ENCODE peak calls at places on chromosomes 16 and 17, in nine cellular contexts. One of them, this sample, is unnamed.

GRCh38 chr17:72710834-72711233 is 381.7 kb downstream of the SLC39A11 start:
- DNase-seq in NB4: peak
- DNase-seq in adrenal gland: no peak
- DNase-seq in IMR-90: no peak
- DNase-seq in body of pancreas: no peak
- DNase-seq in H1: no peak
- DNase-seq in uterus: no peak
- DNase-seq in A549: no peak
- DNase-seq in Peyer's patch: no peak
- DNase-seq in this sample: no peak

GRCh38 chr16:51056331-51056730 is 94.7 kb downstream of the SALL1 start:
- DNase-seq in body of pancreas: no peak
- DNase-seq in adrenal gland: no peak
- DNase-seq in H1: no peak
- DNase-seq in NB4: peak
- DNase-seq in Peyer's patch: no peak
- DNase-seq in A549: no peak
- DNase-seq in IMR-90: no peak
- DNase-seq in uterus: no peak
- DNase-seq in this sample: no peak

GRCh38 chr17:4433515-4434031 is at the start of gene SPNS3:
- DNase-seq in IMR-90: no peak
- DNase-seq in adrenal gland: no peak
- DNase-seq in NB4: peak
- DNase-seq in uterus: no peak
- DNase-seq in A549: no peak
- DNase-seq in H1: no peak
- DNase-seq in Peyer's patch: peak
- DNase-seq in body of pancreas: no peak
- DNase-seq in this sample: no peak

GRCh38 chr17:62760059-62760887 is 47.8 kb downstream of the MARCHF10 start:
- DNase-seq in Peyer's patch: no peak
- DNase-seq in IMR-90: peak
- DNase-seq in A549: no peak
- DNase-seq in body of pancreas: no peak
- DNase-seq in NB4: no peak
- DNase-seq in uterus: no peak
- DNase-seq in adrenal gland: no peak
- DNase-seq in H1: no peak
- DNase-seq in this sample: no peak

GRCh38 chr17:59388070-59388556 is 56.7 kb downstream of the YPEL2 start:
- DNase-seq in A549: no peak
- DNase-seq in adrenal gland: no peak
- DNase-seq in body of pancreas: no peak
- DNase-seq in Peyer's patch: no peak
- DNase-seq in uterus: no peak
- DNase-seq in IMR-90: no peak
- DNase-seq in NB4: no peak
- DNase-seq in H1: no peak
- DNase-seq in this sample: no peak

GRCh38 chr17:1164935-1165556 is 14.7 kb downstream of the ABR start:
- DNase-seq in body of pancreas: no peak
- DNase-seq in IMR-90: no peak
- DNase-seq in NB4: no peak
- DNase-seq in A549: no peak
- DNase-seq in Peyer's patch: no peak
- DNase-seq in adrenal gland: peak
- DNase-seq in uterus: peak
- DNase-seq in H1: no peak
- DNase-seq in this sample: no peak

GRCh38 chr17:8006836-8007680 is 4.6 kb downstream of the GUCY2D start:
- DNase-seq in IMR-90: no peak
- DNase-seq in H1: no peak
- DNase-seq in adrenal gland: no peak
- DNase-seq in Peyer's patch: no peak
- DNase-seq in A549: no peak
- DNase-seq in NB4: no peak
- DNase-seq in uterus: no peak
- DNase-seq in body of pancreas: no peak
- DNase-seq in this sample: no peak

GRCh38 chr16:49924078-49924477 is 68.2 kb upstream of the ZNF423 start:
- DNase-seq in IMR-90: no peak
- DNase-seq in NB4: peak
- DNase-seq in body of pancreas: no peak
- DNase-seq in H1: no peak
- DNase-seq in A549: peak
- DNase-seq in Peyer's patch: no peak
- DNase-seq in adrenal gland: no peak
- DNase-seq in uterus: no peak
- DNase-seq in this sample: peak

GRCh38 chr16:10827691-10828341 is 9.2 kb upstream of the TVP23A start:
- DNase-seq in adrenal gland: peak
- DNase-seq in IMR-90: peak
- DNase-seq in uterus: peak
- DNase-seq in H1: no peak
- DNase-seq in Peyer's patch: peak
- DNase-seq in body of pancreas: peak
- DNase-seq in NB4: no peak
- DNase-seq in A549: no peak
- DNase-seq in this sample: peak

GRCh38 chr16:50371936-50372595 is 3.3 kb upstream of the BRD7 start:
- DNase-seq in Peyer's patch: no peak
- DNase-seq in NB4: peak
- DNase-seq in IMR-90: no peak
- DNase-seq in A549: no peak
- DNase-seq in uterus: no peak
- DNase-seq in adrenal gland: peak
- DNase-seq in H1: no peak
- DNase-seq in body of pancreas: peak
- DNase-seq in this sample: no peak

GRCh38 chr16:74297296-74297665 is 667 bp downstream of the PSMD7 start:
- DNase-seq in adrenal gland: peak
- DNase-seq in A549: no peak
- DNase-seq in Peyer's patch: peak
- DNase-seq in IMR-90: peak
- DNase-seq in uterus: peak
- DNase-seq in NB4: peak
- DNase-seq in H1: no peak
- DNase-seq in body of pancreas: no peak
- DNase-seq in this sample: no peak

GRCh38 chr17:43534909-43535308 is 11.2 kb downstream of the ETV4 start:
- DNase-seq in IMR-90: no peak
- DNase-seq in H1: no peak
- DNase-seq in A549: no peak
- DNase-seq in body of pancreas: no peak
- DNase-seq in NB4: no peak
- DNase-seq in adrenal gland: no peak
- DNase-seq in uterus: no peak
- DNase-seq in Peyer's patch: no peak
- DNase-seq in this sample: no peak

GRCh38 chr17:8128125-8128784 is 4.3 kb upstream of the HES7 start:
- DNase-seq in uterus: no peak
- DNase-seq in NB4: no peak
- DNase-seq in A549: no peak
- DNase-seq in body of pancreas: no peak
- DNase-seq in adrenal gland: no peak
- DNase-seq in IMR-90: no peak
- DNase-seq in H1: no peak
- DNase-seq in Peyer's patch: no peak
- DNase-seq in this sample: no peak

DNA sequence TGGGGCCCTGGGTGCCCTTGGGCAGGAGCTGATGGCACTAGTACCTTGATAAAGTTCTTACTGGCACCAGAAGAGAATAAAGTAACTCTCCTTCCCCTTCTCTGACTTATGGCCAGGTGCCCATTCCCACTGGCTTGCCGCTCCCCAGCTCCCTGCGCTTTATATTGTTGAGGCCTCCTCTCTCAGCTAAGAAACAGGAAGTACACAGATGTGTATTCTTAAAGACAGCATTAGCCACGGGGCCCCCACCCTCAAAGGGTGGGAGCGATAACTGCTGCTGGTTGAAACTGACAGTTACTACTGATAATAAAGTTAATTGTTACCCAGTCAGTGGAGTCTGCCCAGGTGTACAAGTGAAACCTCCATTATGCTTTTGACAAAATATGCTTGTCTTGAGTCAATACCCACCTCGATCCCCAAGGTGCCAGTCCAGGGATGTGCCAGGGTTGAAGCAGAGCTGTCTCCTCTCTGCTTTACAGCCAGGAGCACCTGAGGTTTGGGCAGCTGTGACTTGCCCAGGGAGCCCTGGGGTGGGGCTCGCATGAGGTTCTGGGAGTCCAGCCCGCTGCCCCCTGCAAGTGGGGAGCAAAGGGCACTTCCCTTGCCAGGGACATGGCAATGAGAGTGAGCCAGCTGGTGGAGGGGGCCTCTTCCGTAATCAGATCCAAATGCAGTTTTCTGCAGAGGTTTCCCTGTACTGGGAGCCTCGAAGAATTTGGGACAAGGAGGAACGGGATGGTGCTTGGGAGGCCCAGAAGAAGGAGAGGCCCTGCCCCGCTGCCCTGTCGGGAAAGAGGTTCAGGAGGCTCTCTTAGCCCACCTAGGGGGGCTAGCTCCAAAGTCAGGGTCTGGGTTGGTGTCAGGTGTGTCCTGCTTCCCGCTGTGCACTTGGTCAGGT is 5.4 kb upstream of the CLDN9 start:
- DNase-seq in NB4: peak
- DNase-seq in body of pancreas: peak
- DNase-seq in Peyer's patch: no peak
- DNase-seq in IMR-90: no peak
- DNase-seq in uterus: no peak
- DNase-seq in adrenal gland: no peak
- DNase-seq in A549: no peak
- DNase-seq in H1: no peak
- DNase-seq in this sample: no peak
- TF ChIP-seq POLR2A in NB4: no peak
- TF ChIP-seq POLR2A in body of pancreas: peak
- TF ChIP-seq POLR2A in Peyer's patch: peak
- TF ChIP-seq POLR2A in IMR-90: no peak
- TF ChIP-seq POLR2A in uterus: no peak
- TF ChIP-seq POLR2A in adrenal gland: no peak
- TF ChIP-seq POLR2A in A549: no peak
- TF ChIP-seq POLR2A in H1: no peak
- TF ChIP-seq POLR2A in this sample: no peak

GRCh38 chr17:38693700-38694329 is 11.3 kb upstream of the MLLT6 start:
- DNase-seq in A549: no peak
- DNase-seq in Peyer's patch: peak
- DNase-seq in NB4: no peak
- DNase-seq in body of pancreas: peak
- DNase-seq in IMR-90: peak
- DNase-seq in adrenal gland: peak
- DNase-seq in H1: no peak
- DNase-seq in uterus: peak
- DNase-seq in this sample: no peak
- TF ChIP-seq POLR2A in A549: no peak
- TF ChIP-seq POLR2A in Peyer's patch: no peak
- TF ChIP-seq POLR2A in NB4: no peak
- TF ChIP-seq POLR2A in body of pancreas: no peak
- TF ChIP-seq POLR2A in IMR-90: no peak
- TF ChIP-seq POLR2A in adrenal gland: peak
- TF ChIP-seq POLR2A in H1: no peak
- TF ChIP-seq POLR2A in uterus: no peak
- TF ChIP-seq POLR2A in this sample: no peak

DNA sequence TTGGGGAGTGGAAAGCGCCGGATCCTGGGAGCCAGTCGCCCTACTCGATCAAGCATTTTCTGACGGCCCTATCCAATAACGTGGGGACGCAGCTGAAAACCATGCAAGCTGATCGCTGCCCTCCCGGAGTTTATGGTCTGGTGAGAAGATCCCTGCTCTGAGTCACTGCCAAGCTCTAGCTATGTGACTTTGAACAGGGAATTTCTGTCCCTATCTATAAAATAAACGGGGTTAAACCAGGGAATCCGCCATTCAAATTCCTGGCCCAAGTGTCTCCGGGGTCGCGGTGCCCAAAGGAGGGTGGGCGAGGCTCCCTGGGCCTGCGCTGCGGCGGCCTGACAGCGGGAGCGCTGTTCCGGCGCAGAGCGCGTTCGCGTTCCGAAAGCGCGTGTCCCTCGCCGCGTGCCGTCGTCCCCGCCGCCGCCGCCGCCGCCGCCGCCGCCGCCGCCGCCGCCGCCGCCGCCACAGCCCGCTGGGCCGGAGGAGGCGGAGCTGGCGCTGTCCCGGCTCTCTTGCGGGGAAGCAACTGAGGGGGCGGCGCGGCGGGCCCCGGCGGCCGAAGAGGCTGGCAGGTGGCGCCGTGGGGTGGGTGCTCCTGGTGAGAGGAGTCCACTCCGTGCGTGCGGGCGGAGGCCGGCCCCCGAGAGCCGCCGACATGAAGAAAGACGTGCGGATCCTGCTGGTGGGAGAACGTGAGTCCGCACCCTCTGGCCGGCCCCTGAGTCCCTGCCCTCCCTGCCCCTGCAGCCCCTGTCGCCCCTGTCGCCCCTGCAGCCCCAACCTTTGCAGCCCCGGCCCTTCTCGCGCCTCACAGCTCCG is at the start of gene RHOT1:
- DNase-seq in adrenal gland: peak
- DNase-seq in A549: peak
- DNase-seq in H1: no peak
- DNase-seq in Peyer's patch: peak
- DNase-seq in NB4: peak
- DNase-seq in body of pancreas: peak
- DNase-seq in IMR-90: peak
- DNase-seq in uterus: peak
- DNase-seq in this sample: peak
- TF ChIP-seq POLR2A in adrenal gland: peak
- TF ChIP-seq POLR2A in A549: peak
- TF ChIP-seq POLR2A in H1: no peak
- TF ChIP-seq POLR2A in Peyer's patch: peak
- TF ChIP-seq POLR2A in NB4: peak
- TF ChIP-seq POLR2A in body of pancreas: peak
- TF ChIP-seq POLR2A in IMR-90: no peak
- TF ChIP-seq POLR2A in uterus: peak
- TF ChIP-seq POLR2A in this sample: peak

DNA sequence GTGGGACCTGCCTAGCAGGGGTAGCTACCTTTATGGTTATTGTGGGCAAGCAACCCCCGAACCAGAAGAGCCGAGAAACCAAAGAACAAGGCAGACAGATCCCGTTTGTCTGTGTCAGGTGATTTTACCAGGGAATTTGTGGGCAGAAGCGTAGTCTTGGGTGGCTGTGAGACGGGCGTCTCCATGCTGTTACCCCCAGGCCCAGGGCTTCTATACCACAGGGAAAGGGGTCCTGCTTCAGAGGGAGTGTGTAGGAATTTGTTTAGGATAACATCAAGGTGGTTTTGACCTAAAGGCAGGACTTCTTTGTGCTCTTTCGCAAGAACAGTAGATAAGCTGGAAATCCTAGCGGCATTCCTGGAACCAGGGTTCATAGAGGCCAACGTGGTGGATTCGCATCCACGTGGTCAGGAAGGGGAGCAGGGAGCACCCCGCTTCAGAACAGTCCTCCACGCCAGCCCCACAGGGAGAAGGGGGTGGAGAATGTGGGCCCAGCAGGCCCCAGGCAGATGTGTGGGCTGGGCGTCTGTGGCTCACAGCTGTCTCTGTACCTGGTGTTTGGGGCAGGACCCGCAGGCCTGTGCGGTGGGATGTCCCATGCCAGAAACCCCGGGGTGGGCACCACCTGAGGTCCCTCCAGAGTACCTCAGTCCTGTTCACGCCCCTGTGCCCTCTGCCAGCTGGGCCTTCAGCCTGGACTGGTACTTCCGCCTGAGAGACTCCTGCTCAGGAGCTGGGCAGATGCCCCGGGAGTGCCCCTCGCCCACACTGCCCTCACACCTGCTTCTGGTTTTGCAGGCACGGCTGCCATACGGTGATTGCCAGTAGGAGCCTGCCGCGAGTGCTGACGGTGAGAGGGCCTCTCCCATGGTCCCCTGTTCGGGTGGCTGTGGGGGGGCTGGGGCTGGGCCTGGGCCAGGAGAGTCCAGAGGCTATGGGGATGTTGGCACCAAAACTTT is 4.1 kb downstream of the DECR2 start:
- DNase-seq in A549: no peak
- DNase-seq in adrenal gland: no peak
- DNase-seq in IMR-90: no peak
- DNase-seq in body of pancreas: no peak
- DNase-seq in Peyer's patch: no peak
- DNase-seq in NB4: no peak
- DNase-seq in H1: no peak
- DNase-seq in uterus: no peak
- DNase-seq in this sample: no peak
- TF ChIP-seq POLR2A in A549: no peak
- TF ChIP-seq POLR2A in adrenal gland: no peak
- TF ChIP-seq POLR2A in IMR-90: no peak
- TF ChIP-seq POLR2A in body of pancreas: no peak
- TF ChIP-seq POLR2A in Peyer's patch: no peak
- TF ChIP-seq POLR2A in NB4: no peak
- TF ChIP-seq POLR2A in H1: no peak
- TF ChIP-seq POLR2A in uterus: no peak
- TF ChIP-seq POLR2A in this sample: no peak